ENCODE peak calls at places on chromosomes 2 and 18, in six cellular contexts. One of them, this sample, is unnamed.

GRCh38 chr2:234806818-234807217 is 145.0 kb upstream of the SH3BP4 start:
- DNase-seq in T47D: no peak
- DNase-seq in COR-L47: no peak
- DNase-seq in stimulated activated CD4-positive, alpha-beta T cell treated with anti-CD3 and anti-CD28 coated beads, Interleukin-15, amount 100 ng/mL, for 1 hour: no peak
- DNase-seq in GM23248: no peak
- DNase-seq in H7: no peak
- DNase-seq in this sample: no peak

GRCh38 chr2:24577481-24577880 is 86.4 kb downstream of the NCOA1 start:
- DNase-seq in H7: no peak
- DNase-seq in GM23248: peak; percentile 3
- DNase-seq in stimulated activated CD4-positive, alpha-beta T cell treated with anti-CD3 and anti-CD28 coated beads, Interleukin-15, amount 100 ng/mL, for 1 hour: no peak
- DNase-seq in T47D: no peak
- DNase-seq in COR-L47: no peak
- DNase-seq in this sample: no peak

GRCh38 chr2:11073251-11073650 is 82.0 kb upstream of the SLC66A3 start:
- DNase-seq in GM23248: peak; percentile 48
- DNase-seq in COR-L47: no peak
- DNase-seq in stimulated activated CD4-positive, alpha-beta T cell treated with anti-CD3 and anti-CD28 coated beads, Interleukin-15, amount 100 ng/mL, for 1 hour: no peak
- DNase-seq in H7: peak; percentile 78
- DNase-seq in T47D: peak; percentile 82
- DNase-seq in this sample: peak; percentile 52

GRCh38 chr18:8974279-8974678 is 128.2 kb upstream of the NDUFV2 start:
- DNase-seq in stimulated activated CD4-positive, alpha-beta T cell treated with anti-CD3 and anti-CD28 coated beads, Interleukin-15, amount 100 ng/mL, for 1 hour: no peak
- DNase-seq in T47D: no peak
- DNase-seq in GM23248: no peak
- DNase-seq in COR-L47: no peak
- DNase-seq in H7: no peak
- DNase-seq in this sample: no peak

GRCh38 chr2:94970353-94970752 is 55.2 kb upstream of the MAL start:
- DNase-seq in COR-L47: no peak
- DNase-seq in GM23248: no peak
- DNase-seq in T47D: no peak
- DNase-seq in H7: no peak
- DNase-seq in stimulated activated CD4-positive, alpha-beta T cell treated with anti-CD3 and anti-CD28 coated beads, Interleukin-15, amount 100 ng/mL, for 1 hour: no peak
- DNase-seq in this sample: no peak

GRCh38 chr2:55232084-55232862 is at the start of the genes CLHC1 and RPS27A:
- DNase-seq in stimulated activated CD4-positive, alpha-beta T cell treated with anti-CD3 and anti-CD28 coated beads, Interleukin-15, amount 100 ng/mL, for 1 hour: peak; percentile 94
- DNase-seq in COR-L47: peak; percentile 95
- DNase-seq in T47D: peak; percentile 96
- DNase-seq in H7: peak; percentile 84
- DNase-seq in GM23248: peak; percentile 94
- DNase-seq in this sample: peak; percentile 94

GRCh38 chr18:36314754-36315153 is 17.2 kb downstream of the FHOD3 start:
- DNase-seq in stimulated activated CD4-positive, alpha-beta T cell treated with anti-CD3 and anti-CD28 coated beads, Interleukin-15, amount 100 ng/mL, for 1 hour: no peak
- DNase-seq in COR-L47: no peak
- DNase-seq in T47D: no peak
- DNase-seq in H7: no peak
- DNase-seq in GM23248: peak; percentile 89
- DNase-seq in this sample: no peak

GRCh38 chr2:8633735-8634313 is 48.0 kb upstream of the ID2 start:
- DNase-seq in stimulated activated CD4-positive, alpha-beta T cell treated with anti-CD3 and anti-CD28 coated beads, Interleukin-15, amount 100 ng/mL, for 1 hour: no peak
- DNase-seq in H7: no peak
- DNase-seq in T47D: no peak
- DNase-seq in GM23248: peak; percentile 94
- DNase-seq in COR-L47: no peak
- DNase-seq in this sample: no peak

GRCh38 chr2:152792973-152793372 is 74.6 kb downstream of the ARL6IP6 start:
- DNase-seq in T47D: no peak
- DNase-seq in H7: no peak
- DNase-seq in COR-L47: no peak
- DNase-seq in GM23248: no peak
- DNase-seq in stimulated activated CD4-positive, alpha-beta T cell treated with anti-CD3 and anti-CD28 coated beads, Interleukin-15, amount 100 ng/mL, for 1 hour: no peak
- DNase-seq in this sample: no peak

GRCh38 chr18:12079504-12080237 is 14.0 kb upstream of the ANKRD62 start:
- DNase-seq in COR-L47: no peak
- DNase-seq in stimulated activated CD4-positive, alpha-beta T cell treated with anti-CD3 and anti-CD28 coated beads, Interleukin-15, amount 100 ng/mL, for 1 hour: no peak
- DNase-seq in H7: no peak
- DNase-seq in T47D: no peak
- DNase-seq in GM23248: peak; percentile 33
- DNase-seq in this sample: no peak

This sample was measured in transverse colon.